ENCODE peak calls at places on chromosomes 1 and 21, in eight cellular contexts. J is H1, N is endothelial cell of umbilical vein, X is HepG2, P is SK-N-SH, S is HCT116, K is K562, Q is GM12878. D is an unnamed sample.

GRCh38 chr1:155981266-155982088 is 3.1 kb upstream of the ARHGEF2 start:
- DNase-seq in J (no peak), N (peak; percentile 55), X (peak; percentile 54), P (no peak), S (no peak), K (peak; percentile 65), Q (no peak), D (no peak)

GRCh38 chr1:7641587-7642417 is 129.3 kb upstream of the VAMP3 start:
- DNase-seq in J (no peak), N (no peak), X (no peak), P (no peak), S (no peak), K (no peak), Q (no peak), D (no peak)

GRCh38 chr1:228986093-228986904 is 251.0 kb downstream of the RHOU start:
- DNase-seq in J (no peak), N (no peak), X (no peak), P (no peak), S (no peak), K (no peak), Q (no peak), D (no peak)

GRCh38 chr1:2801535-2802291 is at the start of gene TTC34:
- DNase-seq in J (no peak), N (no peak), X (peak; percentile 16), P (peak; percentile 76), S (peak; percentile 36), K (peak; percentile 90), Q (no peak), D (no peak)

GRCh38 chr1:231161711-231162299 is at the start of gene TRIM67:
- DNase-seq in J (no peak), N (peak; percentile 21), X (peak; percentile 7), P (peak; percentile 88), S (no peak), K (peak; percentile 49), Q (no peak), D (no peak)

GRCh38 chr1:209791920-209792319 is 7.6 kb upstream of the C1orf74 start:
- DNase-seq in J (no peak), N (no peak), X (no peak), P (no peak), S (no peak), K (no peak), Q (no peak), D (no peak)

GRCh38 chr1:103513720-103514119 is 11.8 kb upstream of the RNPC3 start:
- DNase-seq in J (no peak), N (no peak), X (no peak), P (no peak), S (no peak), K (no peak), Q (no peak), D (no peak)

GRCh38 chr1:161088587-161089110 is 709 bp downstream of the NECTIN4 start:
- DNase-seq in J (no peak), N (no peak), X (no peak), P (no peak), S (no peak), K (no peak), Q (no peak), D (no peak)

GRCh38 chr1:164886101-164886500 is 327.1 kb downstream of the PBX1 start:
- DNase-seq in J (no peak), N (no peak), X (no peak), P (no peak), S (no peak), K (no peak), Q (no peak), D (no peak)

GRCh38 chr1:158999301-159000069 is 10.2 kb upstream of the IFI16 start:
- DNase-seq in J (peak; percentile 82), N (peak; percentile 95), X (no peak), P (no peak), S (no peak), K (no peak), Q (no peak), D (no peak)

GRCh38 chr1:56566994-56567393 is 12.4 kb downstream of the PLPP3 start:
- DNase-seq in J (no peak), N (no peak), X (no peak), P (no peak), S (no peak), K (no peak), Q (no peak), D (no peak)

GRCh38 chr1:2499986-2500596 is 24.0 kb downstream of the PLCH2 start:
- DNase-seq in J (no peak), N (no peak), X (no peak), P (peak; percentile 65), S (no peak), K (no peak), Q (no peak), D (no peak)

GRCh38 chr1:24557711-24558121 is 1.8 kb downstream of the NCMAP start:
- DNase-seq in J (no peak), N (no peak), X (no peak), P (no peak), S (no peak), K (no peak), Q (no peak), D (no peak)

GRCh38 chr1:33010946-33011731 is 25.5 kb downstream of the AK2 start:
- DNase-seq in J (no peak), N (peak; percentile 86), X (no peak), P (no peak), S (no peak), K (no peak), Q (no peak), D (no peak)
- TF ChIP-seq POLR2AphosphoS5 in J (no peak), N (no peak), X (no peak), P (no peak), S (no peak), K (no peak), Q (no peak), D (no peak)

GRCh38 chr21:14536929-14537328 is 9.2 kb downstream of the SAMSN1 start:
- DNase-seq in J (no peak), N (no peak), X (no peak), P (no peak), S (no peak), K (no peak), Q (no peak), D (no peak)

GRCh38 chr21:14535702-14536101 is 10.4 kb downstream of the SAMSN1 start:
- DNase-seq in J (no peak), N (no peak), X (no peak), P (no peak), S (no peak), K (no peak), Q (no peak), D (no peak)

GRCh38 chr21:14531927-14532326 is 14.2 kb downstream of the SAMSN1 start:
- DNase-seq in J (no peak), N (no peak), X (no peak), P (no peak), S (no peak), K (no peak), Q (no peak), D (no peak)

GRCh38 chr21:14530574-14530973 is 15.5 kb downstream of the SAMSN1 start:
- DNase-seq in J (no peak), N (no peak), X (no peak), P (no peak), S (no peak), K (no peak), Q (no peak), D (no peak)

GRCh38 chr21:14533555-14534400 is 12.3 kb downstream of the SAMSN1 start:
- DNase-seq in J (no peak), N (peak; percentile 77), X (no peak), P (no peak), S (peak; percentile 67), K (no peak), Q (peak; percentile 56), D (no peak)
- H3K9ac ChIP-seq in J (no peak overlapping the region), N (peak overlapping the region; percentile 64), X (no peak overlapping the region), P (no peak overlapping the region), S (no peak overlapping the region), K (peak overlapping the region; percentile 16), Q (peak overlapping the region; percentile 29), D (no peak overlapping the region)

GRCh38 chr1:19643113-19643512 is 998 bp upstream of the NBL1 start:
- DNase-seq in J (no peak), N (no peak), X (peak; percentile 41), P (peak; percentile 41), S (peak; percentile 79), K (no peak), Q (no peak), D (no peak)

GRCh38 chr1:19645544-19646252 is 1.6 kb downstream of the NBL1 start:
- DNase-seq in J (no peak), N (peak; percentile 34), X (no peak), P (peak; percentile 83), S (no peak), K (no peak), Q (no peak), D (no peak)

GRCh38 chr1:19644761-19645543 is 841 bp downstream of the NBL1 start:
- DNase-seq in J (no peak), N (peak; percentile 24), X (no peak), P (peak; percentile 77), S (no peak), K (peak; percentile 37), Q (no peak), D (no peak)

GRCh38 chr1:19643602-19644419 is at the start of gene NBL1:
- DNase-seq in J (no peak), N (peak; percentile 54), X (no peak), P (peak; percentile 93), S (no peak), K (peak; percentile 74), Q (no peak), D (no peak)

DNA sequence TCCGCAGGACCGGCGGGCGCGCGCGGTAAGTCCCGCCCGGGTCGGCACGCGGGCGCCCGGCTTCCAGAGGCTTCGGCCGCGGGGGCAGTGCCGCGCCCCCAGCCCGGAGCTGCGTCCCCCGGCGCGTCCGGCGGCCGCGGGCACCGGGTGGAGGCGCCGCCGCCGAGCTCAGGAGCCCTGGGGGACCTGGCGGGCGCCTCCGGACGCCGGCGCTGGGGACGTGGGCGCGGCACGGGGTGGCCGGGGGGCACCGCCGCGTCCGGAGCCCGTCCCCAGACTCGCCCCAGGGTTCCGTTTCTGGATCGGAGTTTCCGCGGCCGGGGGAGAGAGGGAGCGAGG is 280 bp downstream of the NBL1 start:
- DNase-seq in J (no peak), N (peak; percentile 17), X (no peak), P (peak; percentile 82), S (no peak), K (peak; percentile 43), Q (no peak), D (no peak)
- H3K27ac ChIP-seq in J (no peak overlapping the region), N (no peak overlapping the region), X (no peak overlapping the region), P (peak overlapping the region; percentile 80), S (peak overlapping the region; percentile 82), K (no peak overlapping the region), Q (no peak overlapping the region), D (no peak overlapping the region)

GRCh38 chr1:110572751-110573150 is 33.4 kb downstream of the KCNA2 start:
- DNase-seq in J (no peak), N (no peak), X (no peak), P (no peak), S (no peak), K (no peak), Q (no peak), D (no peak)

GRCh38 chr1:110579460-110579859 is 26.7 kb downstream of the KCNA2 start:
- DNase-seq in J (no peak), N (no peak), X (no peak), P (no peak), S (no peak), K (no peak), Q (no peak), D (no peak)

GRCh38 chr1:110580244-110580643 is 25.9 kb downstream of the KCNA2 start:
- DNase-seq in J (no peak), N (no peak), X (no peak), P (no peak), S (no peak), K (no peak), Q (no peak), D (no peak)

GRCh38 chr1:110581637-110582036 is 24.5 kb downstream of the KCNA2 start:
- DNase-seq in J (no peak), N (no peak), X (no peak), P (no peak), S (no peak), K (no peak), Q (no peak), D (no peak)

GRCh38 chr1:110576441-110576840 is 29.7 kb downstream of the KCNA2 start:
- DNase-seq in J (no peak), N (no peak), X (no peak), P (no peak), S (no peak), K (no peak), Q (no peak), D (no peak)
- TF ChIP-seq POLR2AphosphoS5 in J (peak; percentile 88), N (no peak), X (no peak), P (no peak), S (no peak), K (no peak), Q (no peak), D (no peak)